ENCODE peak calls at places on chromosomes 6 and 20, in nine cellular contexts. T, A, S, Z, Q, E, N, K and X are unnamed samples.

GRCh38 chr6:33761922-33762629 is 15.4 kb upstream of the IP6K3 start:
- DNase-seq in T (no peak), A (peak), S (no peak), Z (no peak), Q (peak), E (no peak), N (peak), K (no peak), X (no peak)

GRCh38 chr6:4727671-4728435 is 48.4 kb upstream of the CDYL start:
- DNase-seq in T (no peak), A (no peak), S (no peak), Z (no peak), Q (no peak), E (no peak), N (peak), K (no peak), X (no peak)

GRCh38 chr6:167951781-167952511 is 45.5 kb upstream of the KIF25 start:
- DNase-seq in T (no peak), A (no peak), S (no peak), Z (no peak), Q (no peak), E (no peak), N (no peak), K (no peak), X (no peak)

GRCh38 chr6:67897998-67898607 is 737.0 kb upstream of the ADGRB3 start:
- DNase-seq in T (no peak), A (no peak), S (no peak), Z (no peak), Q (no peak), E (no peak), N (no peak), K (no peak), X (no peak)

GRCh38 chr20:22775671-22776139 is 191.3 kb upstream of the FOXA2 start:
- DNase-seq in T (no peak), A (no peak), S (no peak), Z (no peak), Q (peak), E (no peak), N (no peak), K (no peak), X (no peak)

GRCh38 chr6:144559865-144560603 is 274.9 kb downstream of the UTRN start:
- DNase-seq in T (no peak), A (peak), S (peak), Z (no peak), Q (peak), E (no peak), N (no peak), K (no peak), X (no peak)

GRCh38 chr20:20492521-20493334 is 124.8 kb downstream of the INSM1 start:
- DNase-seq in T (no peak), A (no peak), S (no peak), Z (no peak), Q (no peak), E (no peak), N (no peak), K (peak), X (no peak)

GRCh38 chr6:160456214-160456546 is 108.0 kb downstream of the SLC22A3 start:
- DNase-seq in T (no peak), A (no peak), S (no peak), Z (no peak), Q (no peak), E (no peak), N (no peak), K (no peak), X (no peak)

GRCh38 chr6:82691997-82692396 is 328.4 kb downstream of the TPBG start:
- DNase-seq in T (no peak), A (no peak), S (no peak), Z (no peak), Q (no peak), E (no peak), N (no peak), K (no peak), X (no peak)

GRCh38 chr20:42134265-42135098 is 516.3 kb upstream of the CHD6 start:
- DNase-seq in T (no peak), A (no peak), S (no peak), Z (no peak), Q (no peak), E (no peak), N (no peak), K (no peak), X (no peak)

GRCh38 chr6:170098428-170099170 is 192.3 kb downstream of the DLL1 start:
- DNase-seq in T (no peak), A (no peak), S (no peak), Z (no peak), Q (no peak), E (peak), N (no peak), K (no peak), X (peak)

GRCh38 chr6:33128318-33128717 is 52.5 kb downstream of the HLA-DPB1 start:
- DNase-seq in T (no peak), A (no peak), S (no peak), Z (no peak), Q (no peak), E (no peak), N (no peak), K (no peak), X (no peak)

GRCh38 chr6:112247275-112247674 is 7.1 kb downstream of the LAMA4 start:
- DNase-seq in T (no peak), A (no peak), S (no peak), Z (no peak), Q (no peak), E (no peak), N (no peak), K (no peak), X (no peak)

GRCh38 chr6:142796571-142796970 is 148.4 kb downstream of the HIVEP2 start:
- DNase-seq in T (peak), A (no peak), S (no peak), Z (no peak), Q (peak), E (no peak), N (peak), K (no peak), X (no peak)

GRCh38 chr6:30264731-30265130 is 51.5 kb upstream of the TRIM26 start:
- DNase-seq in T (peak), A (no peak), S (peak), Z (no peak), Q (peak), E (no peak), N (no peak), K (no peak), X (no peak)

GRCh38 chr6:80165819-80166218 is 59.3 kb downstream of the BCKDHB start:
- DNase-seq in T (no peak), A (no peak), S (no peak), Z (no peak), Q (peak), E (no peak), N (no peak), K (no peak), X (no peak)

GRCh38 chr6:52724041-52724405 is 39.3 kb downstream of the GSTA2 start:
- DNase-seq in T (peak), A (no peak), S (no peak), Z (no peak), Q (peak), E (no peak), N (no peak), K (no peak), X (no peak)

GRCh38 chr6:44697333-44697732 is 309.8 kb downstream of the CDC5L start:
- DNase-seq in T (peak), A (no peak), S (no peak), Z (no peak), Q (no peak), E (no peak), N (no peak), K (no peak), X (peak)

GRCh38 chr20:22535483-22535882 is 48.9 kb downstream of the FOXA2 start:
- DNase-seq in T (no peak), A (no peak), S (no peak), Z (no peak), Q (no peak), E (no peak), N (no peak), K (no peak), X (no peak)

GRCh38 chr6:11970114-11970513 is 42.0 kb upstream of the HIVEP1 start:
- DNase-seq in T (no peak), A (no peak), S (no peak), Z (no peak), Q (no peak), E (no peak), N (no peak), K (no peak), X (no peak)

GRCh38 chr6:40877362-40877761 is 161.7 kb downstream of the UNC5CL start:
- DNase-seq in T (no peak), A (no peak), S (no peak), Z (no peak), Q (peak), E (no peak), N (no peak), K (no peak), X (no peak)

GRCh38 chr6:169536446-169537170 is 165.2 kb downstream of the WDR27 start:
- DNase-seq in T (no peak), A (no peak), S (no peak), Z (no peak), Q (peak), E (no peak), N (no peak), K (no peak), X (no peak)

GRCh38 chr20:4573564-4574355 is 147.9 kb upstream of the PRND start:
- DNase-seq in T (peak), A (no peak), S (peak), Z (no peak), Q (peak), E (no peak), N (no peak), K (no peak), X (no peak)

GRCh38 chr6:53752856-53753255 is 41.9 kb upstream of the LRRC1 start:
- DNase-seq in T (no peak), A (no peak), S (peak), Z (no peak), Q (peak), E (no peak), N (no peak), K (no peak), X (no peak)

GRCh38 chr6:360791-361373 is 30.7 kb upstream of the IRF4 start:
- DNase-seq in T (no peak), A (no peak), S (no peak), Z (no peak), Q (no peak), E (no peak), N (no peak), K (no peak), X (no peak)

GRCh38 chr6:151842816-151843215 is 35.3 kb downstream of the ESR1 start:
- DNase-seq in T (no peak), A (no peak), S (no peak), Z (no peak), Q (no peak), E (no peak), N (no peak), K (no peak), X (no peak)

GRCh38 chr6:19999319-20000191 is 162.4 kb downstream of the ID4 start:
- DNase-seq in T (no peak), A (no peak), S (no peak), Z (no peak), Q (peak), E (no peak), N (no peak), K (no peak), X (no peak)

GRCh38 chr6:146697921-146698320 is 99.1 kb downstream of the ADGB start:
- DNase-seq in T (no peak), A (no peak), S (no peak), Z (no peak), Q (no peak), E (no peak), N (no peak), K (no peak), X (no peak)

GRCh38 chr6:120355822-120356221 is 978.5 kb downstream of the TBC1D32 start:
- DNase-seq in T (no peak), A (no peak), S (no peak), Z (no peak), Q (no peak), E (no peak), N (no peak), K (no peak), X (no peak)

GRCh38 chr6:71287038-71287437 is 1.6 kb upstream of the OGFRL1 start:
- DNase-seq in T (peak), A (no peak), S (no peak), Z (no peak), Q (no peak), E (peak), N (peak), K (no peak), X (no peak)